ENCODE peak calls at places on chromosomes 13 and 19, in nine cellular contexts. R is fibroblast of pulmonary artery, K is AG04450, L is pancreas, P is endothelial cell, M is colonic mucosa, S is hepatocyte, J is thyroid gland, Z is AG10803. V is an unnamed sample.

GRCh38 chr19:23799321-23799720 is 40.6 kb upstream of the ZNF681 start:
- DNase-seq in J (no peak), M (no peak), L (no peak), K (no peak), Z (no peak), P (no peak), S (no peak), R (no peak), V (no peak)

GRCh38 chr19:3653865-3654513 is 27.4 kb upstream of the CACTIN start:
- DNase-seq in K (no peak), J (no peak), P (peak; percentile 33), Z (no peak), R (no peak), S (no peak), L (peak; percentile 54), M (no peak), V (no peak)

GRCh38 chr13:43390101-43390500 is 366.7 kb downstream of the DNAJC15 start:
- DNase-seq in P (no peak), K (no peak), R (no peak), S (no peak), M (no peak), J (no peak), Z (peak; percentile 71), L (no peak), V (no peak)

GRCh38 chr19:13095393-13095784 is 7.3 kb downstream of the LYL1 start:
- DNase-seq in K (no peak), L (no peak), S (no peak), P (no peak), Z (no peak), R (no peak), J (no peak), M (no peak), V (no peak)

GRCh38 chr19:45774765-45775164 is 5.7 kb upstream of the SIX5 start:
- DNase-seq in J (peak; percentile 44), P (no peak), Z (no peak), L (peak; percentile 76), K (no peak), R (no peak), S (no peak), M (peak; percentile 32), V (no peak)

GRCh38 chr13:34617684-34618083 is 324.4 kb upstream of the NBEA start:
- DNase-seq in K (no peak), P (no peak), M (no peak), Z (peak; percentile 2), L (no peak), J (no peak), S (no peak), R (no peak), V (no peak)

GRCh38 chr19:566403-566802 is 6.0 kb upstream of the BSG start:
- DNase-seq in M (no peak), P (no peak), J (no peak), S (peak; percentile 69), R (peak; percentile 90), Z (peak; percentile 76), K (no peak), L (no peak), V (peak; percentile 86)

GRCh38 chr19:343451-343931 is 1.1 kb downstream of the MIER2 start:
- DNase-seq in P (no peak), M (no peak), S (no peak), Z (peak; percentile 13), L (no peak), R (no peak), J (peak; percentile 12), K (no peak), V (no peak)

GRCh38 chr19:1872807-1873523 is 9.6 kb upstream of the KLF16 start:
- DNase-seq in P (no peak), J (no peak), K (no peak), S (no peak), Z (no peak), M (no peak), R (no peak), L (no peak), V (peak; percentile 15)

GRCh38 chr19:1871630-1872029 is 8.3 kb upstream of the KLF16 start:
- DNase-seq in K (no peak), J (no peak), L (peak; percentile 74), R (no peak), S (no peak), P (no peak), Z (no peak), M (no peak), V (no peak)

GRCh38 chr19:1874554-1875185 is 10.6 kb downstream of the ABHD17A start:
- DNase-seq in K (no peak), R (no peak), M (no peak), P (no peak), S (no peak), J (no peak), L (no peak), Z (no peak), V (no peak)

GRCh38 chr19:1873524-1874473 is 10.4 kb upstream of the KLF16 start:
- DNase-seq in K (no peak), P (no peak), Z (no peak), J (no peak), M (no peak), L (peak; percentile 91), R (no peak), S (no peak), V (peak; percentile 68)

DNA sequence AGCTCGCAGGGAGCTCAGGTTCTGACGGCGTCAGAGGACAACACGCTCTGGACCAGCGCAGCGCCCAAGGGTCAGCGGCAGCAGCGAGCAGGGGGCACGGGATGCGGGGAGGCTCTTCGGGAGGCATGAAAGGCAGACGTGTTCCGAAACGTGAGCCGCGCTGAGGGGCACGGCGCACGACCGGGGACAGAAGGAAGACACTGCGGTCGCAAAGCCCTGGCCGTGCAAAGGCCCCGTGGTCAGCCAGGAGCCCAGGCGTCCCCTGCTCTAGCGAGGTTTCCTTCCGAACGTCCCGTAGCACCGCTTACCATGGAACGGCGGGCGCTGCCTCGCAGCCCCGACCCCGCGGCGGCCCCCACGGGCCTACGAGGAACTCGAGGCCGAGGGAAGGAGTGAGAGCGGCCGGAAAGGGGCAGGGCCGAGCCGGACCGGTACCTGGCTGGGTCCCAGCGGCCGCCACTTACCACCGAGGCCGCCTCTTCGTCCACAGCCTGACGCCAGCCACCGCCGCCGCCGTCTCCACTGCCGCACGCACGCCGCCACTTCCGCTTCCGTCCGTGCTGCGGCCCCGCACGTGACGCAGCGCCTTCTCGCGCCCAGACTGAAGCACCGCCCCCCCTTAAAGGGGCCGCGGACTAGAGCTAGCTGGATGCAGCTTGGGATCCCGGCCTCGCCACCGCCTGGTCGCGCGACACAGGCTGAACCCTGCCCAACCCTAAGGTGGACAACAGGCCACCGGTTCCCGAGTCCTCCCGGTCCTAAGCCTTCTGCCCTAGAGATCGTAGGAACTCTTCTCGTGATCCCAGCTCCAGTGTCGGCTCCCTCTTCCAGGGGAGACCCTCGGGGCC is 9.4 kb downstream of the ABHD17A start:
- DNase-seq in R (peak; percentile 89), S (peak; percentile 97), Z (peak; percentile 88), K (peak; percentile 34), M (peak; percentile 95), L (peak; percentile 96), P (peak; percentile 91), J (peak; percentile 95), V (peak; percentile 88)
- TF ChIP-seq CTCF in R (no peak), S (no peak), Z (no peak), K (no peak), M (no peak), L (no peak), P (no peak), J (no peak), V (no peak)

DNA sequence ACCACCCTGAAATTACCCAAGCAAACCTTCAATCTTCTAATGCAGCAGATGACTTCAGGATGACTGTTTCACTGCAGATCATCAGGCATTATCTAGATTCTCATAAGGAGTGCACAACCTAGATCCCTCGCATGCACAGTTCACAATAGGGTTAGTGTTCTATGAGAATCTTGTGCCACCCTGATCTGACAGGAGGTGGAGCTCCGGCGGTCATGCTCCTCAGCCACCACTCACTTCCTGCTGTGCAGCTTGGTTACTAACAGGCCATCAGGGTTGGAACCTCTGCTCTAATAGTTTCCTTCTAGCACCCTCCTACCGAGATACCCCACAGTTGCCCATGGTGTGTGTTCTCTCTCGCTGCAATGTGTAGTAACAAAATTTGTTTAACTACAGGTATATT is 442.8 kb downstream of the FGF14 start:
- DNase-seq in K (no peak), Z (no peak), M (no peak), R (no peak), S (no peak), P (no peak), L (no peak), J (no peak), V (no peak)
- TF ChIP-seq CTCF in K (no peak), Z (no peak), M (no peak), R (no peak), S (no peak), P (no peak), L (no peak), J (no peak), V (no peak)

GRCh38 chr19:1602091-1602707 is 3.1 kb downstream of the UQCR11 start:
- DNase-seq in P (no peak), R (no peak), M (no peak), K (no peak), L (no peak), Z (no peak), J (no peak), S (no peak), V (no peak)

GRCh38 chr19:1609680-1610474 is 4.6 kb upstream of the UQCR11 start:
- DNase-seq in J (no peak), K (no peak), L (no peak), M (no peak), P (no peak), Z (no peak), R (no peak), S (no peak), V (no peak)

GRCh38 chr19:1605236-1606137 is at the start of gene UQCR11:
- DNase-seq in S (peak; percentile 97), J (peak; percentile 96), M (peak; percentile 96), L (peak; percentile 98), Z (peak; percentile 96), R (peak; percentile 96), K (peak; percentile 92), P (peak; percentile 86), V (peak; percentile 95)

GRCh38 chr19:1608414-1609391 is 3.4 kb upstream of the UQCR11 start:
- DNase-seq in P (no peak), S (no peak), K (no peak), Z (no peak), L (no peak), M (no peak), R (no peak), J (peak; percentile 26), V (no peak)

GRCh38 chr19:1606138-1606651 is 933 bp upstream of the UQCR11 start:
- DNase-seq in J (no peak), L (peak; percentile 74), P (no peak), S (no peak), M (no peak), R (no peak), Z (no peak), K (no peak), V (peak; percentile 36)
- TF ChIP-seq CTCF in J (no peak), L (no peak), P (no peak), S (no peak), M (no peak), R (no peak), Z (no peak), K (no peak), V (no peak)

GRCh38 chr19:32253683-32254020 is 91.8 kb upstream of the ZNF507 start:
- DNase-seq in Z (no peak), P (no peak), J (no peak), M (no peak), K (no peak), L (no peak), R (no peak), S (no peak), V (no peak)

GRCh38 chr19:32254128-32254527 is 91.3 kb upstream of the ZNF507 start:
- DNase-seq in S (no peak), Z (no peak), R (no peak), J (no peak), L (no peak), K (no peak), M (no peak), P (no peak), V (no peak)

GRCh38 chr19:32256341-32256975 is 89.0 kb upstream of the ZNF507 start:
- DNase-seq in L (no peak), J (no peak), Z (no peak), M (no peak), K (no peak), S (no peak), P (no peak), R (no peak), V (no peak)

GRCh38 chr19:32257326-32258073 is 87.9 kb upstream of the ZNF507 start:
- DNase-seq in P (no peak), S (no peak), L (no peak), J (no peak), R (no peak), M (no peak), K (no peak), Z (no peak), V (no peak)

GRCh38 chr19:32255566-32256295 is 89.7 kb upstream of the ZNF507 start:
- DNase-seq in L (no peak), Z (no peak), P (no peak), S (no peak), M (no peak), K (no peak), J (no peak), R (no peak), V (no peak)
- TF ChIP-seq CTCF in L (no peak), Z (no peak), P (no peak), S (no peak), M (no peak), K (no peak), J (no peak), R (no peak), V (no peak)

V was measured in uterus.